ENCODE peak calls at places on chromosomes 13 and 19, in four cellular contexts. D is sigmoid colon, K is esophagus muscularis mucosa, L is heart left ventricle. O is an unnamed sample. For H3K9me3, the result is how much of the 10 kb centered on the place peaks cover.

GRCh38 chr13:40087021-40088002 is 431.9 kb downstream of the COG6 start:
- DNase-seq in D (no peak), L (no peak), K (no peak), O (no peak)

GRCh38 chr13:48653074-48654054 is at the start of gene CYSLTR2:
- DNase-seq in D (no peak), K (peak), L (no peak), O (no peak)

GRCh38 chr13:100106705-100107104 is 17.8 kb downstream of the PCCA start:
- DNase-seq in K (no peak), D (no peak), L (no peak), O (peak)

GRCh38 chr19:50759886-50760285 is 10.4 kb upstream of the GPR32 start:
- DNase-seq in K (no peak), L (no peak), D (no peak), O (no peak)

GRCh38 chr13:49792550-49793324 is at the start of gene KPNA3:
- DNase-seq in L (peak), K (peak), D (peak), O (peak)

GRCh38 chr19:982567-983170 is 1.5 kb upstream of the WDR18 start:
- DNase-seq in D (peak), L (peak), K (no peak), O (peak)

GRCh38 chr19:7213628-7214328 is 80.4 kb downstream of the INSR start:
- DNase-seq in L (no peak), D (no peak), K (no peak), O (no peak)

GRCh38 chr13:37149380-37149779 is 43.9 kb upstream of the CSNK1A1L start:
- DNase-seq in D (no peak), L (no peak), K (no peak), O (no peak)

GRCh38 chr13:90867336-90867683 is 480.2 kb upstream of the MIR17HG start:
- DNase-seq in L (peak), K (no peak), D (no peak), O (peak)

GRCh38 chr13:26965976-26966375 is 205.4 kb upstream of the GPR12 start:
- DNase-seq in L (peak), D (peak), K (no peak), O (no peak)

GRCh38 chr19:43623889-43624670 is 4.7 kb upstream of the ZNF428 start:
- DNase-seq in L (no peak), D (no peak), K (no peak), O (no peak)

GRCh38 chr13:78736142-78736541 is 77.2 kb upstream of the OBI1 start:
- DNase-seq in K (no peak), D (no peak), L (no peak), O (no peak)

GRCh38 chr19:57815247-57816075 is 748 bp upstream of the ZNF552 start:
- DNase-seq in D (no peak), L (no peak), K (no peak), O (no peak)

GRCh38 chr13:112065521-112065866 is 1.5 kb upstream of the SOX1 start:
- DNase-seq in D (no peak), L (no peak), K (peak), O (no peak)

DNA sequence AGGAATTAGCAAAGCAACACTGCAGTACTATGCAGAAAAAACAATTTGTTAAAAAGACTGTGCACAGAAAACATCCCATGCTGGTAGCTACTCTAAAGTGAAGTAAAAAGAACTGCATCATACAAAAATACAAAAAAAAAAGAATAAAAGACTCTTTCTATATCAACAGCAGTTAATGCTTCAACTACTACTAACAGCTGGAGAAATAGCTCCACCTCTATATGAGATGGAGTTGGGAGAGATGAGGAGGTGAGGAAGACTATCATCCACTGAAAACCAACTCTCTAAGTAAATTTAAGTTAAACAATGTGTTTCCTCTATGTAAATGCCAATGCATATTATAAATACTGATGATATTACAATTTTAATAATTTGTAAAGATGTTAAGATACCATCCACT is 1.8 kb downstream of the ZC3H13 start:
- DNase-seq in K (no peak), L (no peak), D (no peak), O (no peak)
- H3K9me3 ChIP-seq in K (under half), L (under half), D (under half), O (under half)

GRCh38 chr19:35114656-35115537 is 726 bp upstream of the FXYD3 start:
- DNase-seq in D (peak), L (peak), K (no peak), O (peak)

GRCh38 chr19:35117017-35117570 is 1.5 kb downstream of the FXYD3 start:
- DNase-seq in K (no peak), D (no peak), L (no peak), O (no peak)

GRCh38 chr19:35115538-35115951 is at the start of gene FXYD3:
- DNase-seq in L (no peak), D (no peak), K (no peak), O (no peak)

GRCh38 chr19:35117791-35118190 is 2.2 kb downstream of the FXYD3 start:
- DNase-seq in D (no peak), K (no peak), L (no peak), O (no peak)

GRCh38 chr19:35116085-35116801 is 620 bp downstream of the FXYD3 start:
- DNase-seq in D (no peak), K (no peak), L (no peak), O (peak)
- H3K27ac ChIP-seq in D (peak), K (peak), L (no peak), O (peak)

GRCh38 chr19:9461938-9462337 is 26.6 kb upstream of the ZNF266 start:
- DNase-seq in D (no peak), L (no peak), K (no peak), O (no peak)

GRCh38 chr19:9467161-9467560 is 31.3 kb downstream of the ZNF560 start:
- DNase-seq in K (no peak), D (no peak), L (no peak), O (no peak)
- TF ChIP-seq POLR2A in K (no peak), D (no peak), L (no peak), O (no peak)

GRCh38 chr19:56315076-56315828 is 613 bp upstream of the ZSCAN5A start:
- DNase-seq in K (peak), D (peak), L (peak), O (peak)
- H3K9me3 ChIP-seq in K (under half), D (under half), L (under half), O (under half)

O was measured in prostate gland.